ENCODE peak calls at places on chromosomes 7 and 10, in five cellular contexts. A is GM12865, V is tibial artery, P is transverse colon, F is kidney epithelial cell. N is an unnamed sample.

GRCh38 chr10:86403183-86403797 is 36.7 kb upstream of the GRID1 start:
- DNase-seq in A (no peak), V (no peak), P (no peak), F (peak; percentile 43), N (no peak)

GRCh38 chr10:97000487-97001182 is 168.5 kb downstream of the LCOR start:
- DNase-seq in A (no peak), V (no peak), P (no peak), F (no peak), N (no peak)

GRCh38 chr7:127792528-127793342 is 140.7 kb downstream of the SND1 start:
- DNase-seq in A (peak; percentile 47), V (no peak), P (peak; percentile 20), F (no peak), N (no peak)

GRCh38 chr10:869171-869570 is 62.3 kb downstream of the LARP4B start:
- DNase-seq in A (no peak), V (no peak), P (no peak), F (no peak), N (no peak)

GRCh38 chr7:128947854-128948253 is 10.1 kb downstream of the IRF5 start:
- DNase-seq in A (no peak), V (no peak), P (no peak), F (no peak), N (no peak)

GRCh38 chr10:11407939-11408338 is 203.5 kb downstream of the USP6NL start:
- DNase-seq in A (no peak), V (no peak), P (no peak), F (no peak), N (no peak)

GRCh38 chr10:49177391-49178355 is 10.5 kb downstream of the TMEM273 start:
- DNase-seq in A (peak; percentile 88), V (peak; percentile 69), P (peak; percentile 24), F (peak; percentile 83), N (peak; percentile 70)

GRCh38 chr7:66283003-66283920 is 78.1 kb downstream of the TPST1 start:
- DNase-seq in A (no peak), V (no peak), P (no peak), F (peak; percentile 52), N (no peak)

GRCh38 chr7:22732556-22733126 is 5.6 kb downstream of the IL6 start:
- DNase-seq in A (peak; percentile 11), V (no peak), P (no peak), F (no peak), N (no peak)
- TF ChIP-seq CTCF in A (peak; percentile 12), V (no peak), P (no peak), F (peak; percentile 42), N (peak; percentile 42)

DNA sequence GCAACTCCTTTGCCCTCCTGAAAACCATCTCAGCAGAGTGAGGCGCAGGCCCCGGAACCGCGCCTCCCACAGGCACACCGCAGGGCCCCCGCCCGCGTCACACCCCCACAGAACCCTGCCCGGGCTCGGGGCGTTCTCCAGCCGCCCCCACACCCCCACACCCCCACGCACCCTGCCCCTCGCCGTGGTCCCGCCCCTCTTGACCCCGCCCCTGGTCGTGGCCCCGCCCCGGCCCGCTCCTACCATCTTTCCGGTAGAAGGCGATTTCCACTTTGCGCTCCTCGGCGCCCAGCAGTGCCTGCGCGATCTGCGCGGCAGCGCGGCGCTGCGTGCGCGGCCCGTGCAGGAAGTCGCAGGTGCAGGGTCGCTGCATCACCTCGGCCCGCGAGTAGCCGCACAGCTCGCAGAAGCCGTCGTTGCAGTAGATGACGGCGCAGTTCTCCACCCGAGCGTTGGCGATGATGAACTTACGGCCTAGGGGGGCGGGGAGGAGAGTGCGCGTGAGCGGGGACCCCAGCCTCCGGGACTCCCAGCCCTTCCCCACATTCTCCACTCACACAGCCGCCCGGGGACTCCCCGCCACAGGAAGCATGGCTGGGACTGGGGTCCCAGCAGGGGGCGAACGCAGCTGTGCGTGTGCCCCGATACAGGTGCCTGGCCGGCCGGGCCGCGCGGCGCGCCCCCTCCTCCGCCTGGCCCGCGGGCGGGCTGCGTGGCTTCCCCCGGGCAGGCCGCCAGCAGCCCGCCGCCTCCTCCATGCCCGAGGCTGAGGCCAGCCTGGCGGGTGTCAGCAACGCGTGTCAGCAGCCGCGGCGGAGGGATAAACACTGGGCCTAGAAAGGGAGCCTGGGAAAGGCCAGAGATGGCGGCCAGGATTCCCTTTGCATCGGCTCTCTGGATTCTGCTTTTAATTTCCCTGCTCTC is 3.4 kb downstream of the KCNH2 start:
- DNase-seq in A (peak; percentile 76), V (no peak), P (peak; percentile 83), F (no peak), N (peak; percentile 81)
- H3K4me3 ChIP-seq in A (peak overlapping the region; percentile 43), V (peak overlapping the region; percentile 40), P (peak overlapping the region; percentile 54), F (peak overlapping the region; percentile 40), N (peak overlapping the region; percentile 70)

DNA sequence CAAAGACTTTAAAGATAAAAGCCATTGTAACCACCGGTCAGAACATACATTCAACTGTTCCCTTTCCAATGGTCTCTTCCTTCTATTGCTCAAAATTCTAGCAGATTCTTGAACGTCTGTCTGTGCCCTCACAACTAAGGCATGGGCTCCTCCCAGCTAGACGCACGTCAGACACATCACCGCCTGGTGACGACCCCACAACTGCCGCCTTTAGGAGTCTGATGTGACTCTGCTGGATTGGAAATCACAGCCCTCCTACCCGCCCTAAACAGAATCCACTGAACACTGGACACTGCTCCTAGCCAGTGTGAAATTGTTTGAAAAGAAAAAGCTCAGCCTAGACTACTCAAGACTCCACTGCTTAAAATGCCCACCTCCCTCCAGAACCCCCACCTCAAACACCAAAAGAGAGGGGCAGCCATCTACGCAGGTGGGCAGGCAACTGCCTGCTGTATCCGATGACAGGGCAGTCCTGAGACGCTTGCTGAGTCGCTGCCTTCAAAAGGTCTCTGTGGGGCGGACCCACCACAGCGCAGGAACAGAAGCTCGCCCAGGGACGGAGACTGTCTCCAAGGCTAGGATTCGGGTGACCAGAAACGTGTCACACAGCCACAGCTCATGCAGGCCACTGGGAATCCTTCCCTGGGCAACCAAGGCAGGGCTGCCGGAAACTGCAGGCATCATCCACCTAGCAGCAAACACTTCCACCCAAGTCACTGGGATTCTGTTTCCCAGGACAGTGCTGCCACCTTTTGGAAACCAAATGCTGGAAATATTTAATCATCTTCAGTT is 34.7 kb downstream of the GSDME start:
- DNase-seq in A (no peak), V (peak; percentile 53), P (no peak), F (no peak), N (no peak)
- TF ChIP-seq CTCF in A (no peak), V (no peak), P (no peak), F (peak; percentile 23), N (no peak)

GRCh38 chr7:132100483-132100882 is 475.8 kb downstream of the PLXNA4 start:
- DNase-seq in A (no peak), V (no peak), P (no peak), F (no peak), N (no peak)

GRCh38 chr7:132097550-132098134 is 478.6 kb downstream of the PLXNA4 start:
- DNase-seq in A (no peak), V (peak; percentile 23), P (no peak), F (no peak), N (no peak)

GRCh38 chr7:132099163-132099562 is 477.1 kb downstream of the PLXNA4 start:
- DNase-seq in A (no peak), V (no peak), P (no peak), F (no peak), N (no peak)

GRCh38 chr7:132100981-132101380 is 475.3 kb downstream of the PLXNA4 start:
- DNase-seq in A (no peak), V (no peak), P (no peak), F (no peak), N (no peak)

DNA sequence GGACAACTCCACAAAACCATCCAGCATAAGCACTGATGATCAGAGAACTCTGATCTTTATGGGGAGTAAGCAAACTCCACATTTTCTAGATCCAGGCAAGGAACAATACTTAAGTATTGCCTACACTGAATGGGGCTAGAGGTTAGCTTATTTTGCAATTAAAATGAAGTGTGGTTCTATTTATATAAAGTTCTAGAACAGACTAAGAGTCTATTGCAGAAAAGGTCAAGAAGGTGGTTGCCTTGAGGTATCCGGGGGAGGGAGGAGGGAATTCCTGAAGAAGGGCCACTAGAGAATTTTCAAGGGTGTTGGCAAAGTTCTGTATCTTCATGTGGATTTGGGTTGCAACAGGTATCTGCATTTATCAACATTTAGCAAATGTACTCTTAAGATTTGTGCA is 477.9 kb downstream of the PLXNA4 start:
- DNase-seq in A (no peak), V (no peak), P (no peak), F (no peak), N (no peak)
- H3K4me3 ChIP-seq in A (no peak overlapping the region), V (no peak overlapping the region), P (no peak overlapping the region), F (no peak overlapping the region), N (no peak overlapping the region)

GRCh38 chr7:20539201-20539600 is 76.3 kb upstream of the ABCB5 start:
- DNase-seq in A (no peak), V (no peak), P (no peak), F (no peak), N (no peak)
- TF ChIP-seq CTCF in A (peak; percentile 12), V (no peak), P (no peak), F (peak; percentile 9), N (peak; percentile 41)

DNA sequence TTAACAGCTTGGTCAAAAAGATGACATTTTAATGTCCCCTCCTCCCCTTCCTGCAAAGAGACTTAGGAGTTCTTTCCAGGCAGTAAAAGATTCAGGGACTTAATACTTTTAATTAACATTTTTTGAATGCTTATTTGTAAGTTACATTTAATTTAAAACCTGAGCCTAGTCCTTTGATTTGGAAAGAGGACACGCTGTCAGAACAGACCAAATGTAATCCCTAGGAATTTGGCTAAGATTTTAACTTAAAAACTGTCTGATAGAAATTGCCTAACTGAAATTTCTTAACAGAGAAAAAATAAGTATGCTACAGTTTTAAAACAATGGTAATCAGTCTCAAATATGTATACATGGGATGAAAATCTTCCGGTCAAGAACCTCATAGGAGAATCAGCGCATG is 98.5 kb downstream of the NRP1 start:
- DNase-seq in A (no peak), V (no peak), P (no peak), F (no peak), N (no peak)
- H3K4me3 ChIP-seq in A (no peak overlapping the region), V (no peak overlapping the region), P (no peak overlapping the region), F (no peak overlapping the region), N (no peak overlapping the region)

N was measured in GM06990.